ENCODE peak calls at places on chromosomes 4 and X, in four cellular contexts. L is HepG2, Y is K562, G is H1. M is an unnamed sample. For H3K9me3, the result is how much of the 10 kb centered on the place peaks cover.

GRCh38 chrX:108091878-108092291 is 307 bp downstream of the ATG4A start:
- DNase-seq in L (no peak), Y (peak), G (no peak), M (no peak)

GRCh38 chrX:13248867-13249521 is 70.9 kb downstream of the ATXN3L start:
- DNase-seq in L (no peak), Y (no peak), G (no peak), M (no peak)

GRCh38 chrX:78747471-78747870 is at the start of gene LPAR4:
- DNase-seq in L (no peak), Y (no peak), G (peak), M (no peak)

GRCh38 chr4:182189107-182189878 is 53.9 kb upstream of the TENM3 start:
- DNase-seq in L (no peak), Y (peak), G (no peak), M (no peak)

GRCh38 chr4:159105063-159105414 is 2.2 kb downstream of the RAPGEF2 start:
- DNase-seq in L (no peak), Y (no peak), G (no peak), M (no peak)

GRCh38 chr4:56084849-56085248 is 136.1 kb downstream of the CEP135 start:
- DNase-seq in L (no peak), Y (no peak), G (no peak), M (no peak)

GRCh38 chr4:53962516-53963225 is 101.7 kb downstream of the CHIC2 start:
- DNase-seq in L (no peak), Y (no peak), G (no peak), M (no peak)

GRCh38 chr4:23903859-23904438 is 14.1 kb upstream of the PPARGC1A start:
- DNase-seq in L (no peak), Y (no peak), G (no peak), M (no peak)

GRCh38 chr4:79959652-79960051 is 113.4 kb downstream of the ANTXR2 start:
- DNase-seq in L (no peak), Y (no peak), G (no peak), M (no peak)

GRCh38 chr4:136864580-136865185 is 667.6 kb downstream of the PCDH18 start:
- DNase-seq in L (peak), Y (peak), G (no peak), M (peak)

GRCh38 chrX:76148753-76149152 is 24.1 kb upstream of the PBDC1 start:
- DNase-seq in L (peak), Y (no peak), G (peak), M (peak)

GRCh38 chr4:92566284-92566683 is 262.5 kb downstream of the GRID2 start:
- DNase-seq in L (no peak), Y (no peak), G (no peak), M (no peak)

GRCh38 chr4:98929341-98930267 is 671 bp upstream of the EIF4E start:
- DNase-seq in L (peak), Y (peak), G (peak), M (peak)

GRCh38 chr4:128357286-128357685 is 69.7 kb upstream of the PGRMC2 start:
- DNase-seq in L (no peak), Y (no peak), G (no peak), M (no peak)

GRCh38 chr4:12846368-12846767 is 637.8 kb downstream of the RAB28 start:
- DNase-seq in L (no peak), Y (no peak), G (no peak), M (no peak)

GRCh38 chr4:136329042-136329662 is 1203.1 kb downstream of the PCDH18 start:
- DNase-seq in L (no peak), Y (no peak), G (peak), M (no peak)

GRCh38 chrX:71543316-71543715 is 10.4 kb downstream of the OGT start:
- DNase-seq in L (no peak), Y (no peak), G (no peak), M (no peak)

GRCh38 chr4:169810325-169811323 is 52.9 kb upstream of the HPF1 start:
- DNase-seq in L (peak), Y (peak), G (no peak), M (peak)

GRCh38 chr4:56424697-56425514 is 10.5 kb downstream of the PPAT start:
- DNase-seq in L (no peak), Y (peak), G (no peak), M (no peak)

GRCh38 chrX:123989235-123989634 is 27.7 kb downstream of the STAG2 start:
- DNase-seq in L (no peak), Y (no peak), G (no peak), M (no peak)

GRCh38 chrX:136627381-136627780 is 20.6 kb upstream of the CD40LG start:
- DNase-seq in L (no peak), Y (no peak), G (no peak), M (no peak)

GRCh38 chr4:153020460-153020859 is 84.3 kb downstream of the FHDC1 start:
- DNase-seq in L (no peak), Y (no peak), G (no peak), M (no peak)

GRCh38 chr4:149549911-149550310 is 265.7 kb downstream of the IQCM start:
- DNase-seq in L (no peak), Y (no peak), G (no peak), M (no peak)

GRCh38 chrX:136781180-136781797 is 557 bp upstream of the ARHGEF6 start:
- DNase-seq in L (no peak), Y (no peak), G (no peak), M (no peak)

GRCh38 chr4:51851090-51851936 is 8.4 kb downstream of the DCUN1D4 start:
- DNase-seq in L (no peak), Y (peak), G (no peak), M (no peak)

GRCh38 chr4:176469546-176469945 is 149.8 kb downstream of the SPCS3 start:
- DNase-seq in L (no peak), Y (no peak), G (no peak), M (no peak)

GRCh38 chrX:13153796-13154195 is 109.4 kb upstream of the FAM9C start:
- DNase-seq in L (no peak), Y (no peak), G (no peak), M (no peak)

GRCh38 chr4:88659890-88660208 is 37.8 kb downstream of the NAP1L5 start:
- DNase-seq in L (peak), Y (no peak), G (no peak), M (no peak)

GRCh38 chr4:16229604-16230003 is 3.3 kb upstream of the TAPT1 start:
- DNase-seq in L (no peak), Y (no peak), G (no peak), M (no peak)

GRCh38 chr4:16225681-16225995 is 633 bp downstream of the TAPT1 start:
- DNase-seq in L (no peak), Y (no peak), G (no peak), M (no peak)

GRCh38 chr4:16225996-16226815 is at the start of gene TAPT1:
- DNase-seq in L (no peak), Y (peak), G (peak), M (no peak)

GRCh38 chr4:16226816-16227461 is 668 bp upstream of the TAPT1 start:
- DNase-seq in L (peak), Y (peak), G (peak), M (no peak)

DNA sequence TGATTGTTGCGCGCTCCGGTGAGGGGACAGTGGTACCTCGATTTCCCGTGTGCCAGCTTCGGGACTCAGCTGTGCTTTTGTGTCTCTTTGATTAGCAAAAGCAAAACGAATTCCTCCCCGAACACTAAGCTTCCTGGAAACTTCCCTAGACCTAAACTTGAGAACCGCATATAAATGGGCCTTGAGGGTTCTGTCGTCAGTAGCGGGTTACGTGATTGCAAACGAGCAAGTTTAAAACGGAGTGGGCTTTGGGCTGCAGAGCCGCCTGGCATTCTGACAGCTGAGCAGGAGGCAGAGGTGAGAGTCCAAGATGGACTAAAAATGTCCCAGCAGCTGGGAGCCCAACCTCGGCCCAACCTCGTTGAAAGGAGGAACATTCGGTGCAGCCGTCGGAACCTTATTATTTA is 1.2 kb upstream of the TAPT1 start:
- DNase-seq in L (peak), Y (no peak), G (no peak), M (no peak)
- TF ChIP-seq ATF2 in L (no peak), Y (no peak), G (no peak), M (no peak)

GRCh38 chrX:134683351-134683750 is 25.1 kb upstream of the PLAC1 start:
- DNase-seq in L (no peak), Y (no peak), G (no peak), M (no peak)
- H3K9me3 ChIP-seq in L (under half), Y (under half), G (under half), M (under half)

GRCh38 chr4:146976145-146976544 is 30.5 kb upstream of the TTC29 start:
- DNase-seq in L (no peak), Y (no peak), G (no peak), M (no peak)
- TF ChIP-seq ATF2 in L (no peak), Y (no peak), G (no peak), M (no peak)

DNA sequence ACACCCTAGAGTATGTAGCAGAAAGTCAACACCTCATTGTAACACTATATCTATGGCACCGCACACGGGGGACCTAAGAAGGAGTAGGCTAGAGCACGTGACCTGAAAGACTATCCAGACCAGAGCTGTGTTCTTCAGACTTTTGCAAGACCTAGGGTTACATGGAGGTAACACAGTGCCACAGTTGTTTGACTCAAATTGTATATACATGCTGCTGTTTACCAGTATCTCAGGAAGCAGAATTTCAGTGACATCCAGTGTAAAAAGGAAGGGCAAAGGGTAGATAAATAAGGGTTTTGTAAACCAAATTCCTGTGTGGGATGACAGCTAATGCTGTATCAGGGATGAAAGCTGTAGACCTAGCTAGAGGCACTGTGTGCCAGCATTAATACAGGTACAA is 30.2 kb downstream of the PNMA6A start:
- DNase-seq in L (peak), Y (no peak), G (no peak), M (no peak)
- H3K9me3 ChIP-seq in L (under half), Y (under half), G (under half), M (under half)

GRCh38 chr4:101294591-101294990 is 52.7 kb downstream of the PPP3CA start:
- DNase-seq in L (no peak), Y (no peak), G (no peak), M (no peak)

GRCh38 chr4:101290651-101291050 is 56.7 kb downstream of the PPP3CA start:
- DNase-seq in L (no peak), Y (no peak), G (no peak), M (no peak)

GRCh38 chr4:101291198-101291597 is 56.1 kb downstream of the PPP3CA start:
- DNase-seq in L (no peak), Y (no peak), G (no peak), M (no peak)

GRCh38 chr4:101292214-101292613 is 55.1 kb downstream of the PPP3CA start:
- DNase-seq in L (no peak), Y (no peak), G (no peak), M (no peak)

GRCh38 chr4:101292901-101293300 is 54.4 kb downstream of the PPP3CA start:
- DNase-seq in L (no peak), Y (no peak), G (no peak), M (no peak)
- TF ChIP-seq ATF2 in L (no peak), Y (no peak), G (no peak), M (no peak)

GRCh38 chrX:341541-342101 is 23.0 kb upstream of the GTPBP6 start:
- DNase-seq in L (no peak), Y (no peak), G (peak), M (no peak)
- H3K9me3 ChIP-seq in L (under half), Y (under half), G (under half), M (under half)

GRCh38 chrX:17923546-17923945 is 62.4 kb upstream of the RAI2 start:
- DNase-seq in L (no peak), Y (peak), G (no peak), M (no peak)
- TF ChIP-seq ATF2 in L (no peak), Y (no peak), G (no peak), M (no peak)